ENCODE peak calls at places on chromosome 13, in seven cellular contexts. W is ovary, A is lower leg skin, N is tibial nerve, K is NB4, I is breast epithelium, O is heart left ventricle. E is an unnamed sample.

GRCh38 chr13:29524176-29524575 is 71.3 kb downstream of the SLC7A1 start:
- DNase-seq in W (peak; percentile 25), A (no peak), N (peak; percentile 34), K (no peak), I (no peak), O (peak; percentile 75), E (no peak)

GRCh38 chr13:21800847-21801616 is 130.2 kb downstream of the FGF9 start:
- DNase-seq in W (no peak), A (no peak), N (no peak), K (no peak), I (no peak), O (no peak), E (no peak)

GRCh38 chr13:44128522-44128921 is 245.1 kb upstream of the SERP2 start:
- DNase-seq in W (no peak), A (no peak), N (no peak), K (no peak), I (no peak), O (no peak), E (no peak)

GRCh38 chr13:96388598-96388997 is 298.7 kb downstream of the HS6ST3 start:
- DNase-seq in W (no peak), A (no peak), N (no peak), K (no peak), I (no peak), O (no peak), E (no peak)

GRCh38 chr13:43939149-43939548 is 59.4 kb downstream of the LACC1 start:
- DNase-seq in W (no peak), A (no peak), N (no peak), K (no peak), I (no peak), O (no peak), E (no peak)

GRCh38 chr13:68027311-68027710 is 797.2 kb upstream of the PCDH9 start:
- DNase-seq in W (no peak), A (no peak), N (no peak), K (no peak), I (no peak), O (no peak), E (no peak)

GRCh38 chr13:49418206-49418605 is 25.7 kb downstream of the CAB39L start:
- DNase-seq in W (no peak), A (no peak), N (no peak), K (peak; percentile 77), I (no peak), O (no peak), E (no peak)

GRCh38 chr13:30148791-30149190 is 158.6 kb downstream of the KATNAL1 start:
- DNase-seq in W (no peak), A (no peak), N (no peak), K (no peak), I (no peak), O (no peak), E (no peak)

GRCh38 chr13:100544866-100545683 is 43.5 kb downstream of the GGACT start:
- DNase-seq in W (no peak), A (peak; percentile 90), N (no peak), K (no peak), I (peak; percentile 81), O (no peak), E (no peak)

DNA sequence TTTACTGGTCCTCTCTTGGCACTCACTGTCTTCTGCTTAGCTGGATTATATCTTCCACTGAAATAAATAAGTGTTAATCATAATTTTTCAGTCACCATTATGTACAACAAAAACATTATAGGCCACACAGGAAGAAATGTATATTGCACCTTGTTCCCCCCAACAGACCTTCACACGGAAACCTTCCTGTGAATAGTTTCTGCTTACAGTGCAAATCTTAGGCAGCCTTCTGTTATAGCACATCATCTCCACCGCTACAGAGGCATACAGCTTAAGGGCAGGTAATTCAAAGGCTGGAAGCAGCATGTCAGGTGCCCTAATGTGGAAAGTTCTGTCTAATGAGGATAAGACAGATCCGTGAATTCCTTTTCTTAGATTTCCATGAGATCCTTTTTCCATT is 16.9 kb upstream of the SOHLH2 start:
- DNase-seq in W (no peak), A (no peak), N (no peak), K (no peak), I (no peak), O (no peak), E (no peak)
- TF ChIP-seq POLR2A in W (no peak), A (no peak), N (no peak), K (no peak), I (no peak), O (no peak), E (no peak)

GRCh38 chr13:112606125-112607001 is 18.4 kb upstream of the TUBGCP3 start:
- DNase-seq in W (peak; percentile 95), A (peak; percentile 98), N (peak; percentile 85), K (peak; percentile 90), I (peak; percentile 83), O (peak; percentile 97), E (peak; percentile 90)
- TF ChIP-seq POLR2A in W (no peak), A (no peak), N (no peak), K (no peak), I (no peak), O (no peak), E (no peak)

DNA sequence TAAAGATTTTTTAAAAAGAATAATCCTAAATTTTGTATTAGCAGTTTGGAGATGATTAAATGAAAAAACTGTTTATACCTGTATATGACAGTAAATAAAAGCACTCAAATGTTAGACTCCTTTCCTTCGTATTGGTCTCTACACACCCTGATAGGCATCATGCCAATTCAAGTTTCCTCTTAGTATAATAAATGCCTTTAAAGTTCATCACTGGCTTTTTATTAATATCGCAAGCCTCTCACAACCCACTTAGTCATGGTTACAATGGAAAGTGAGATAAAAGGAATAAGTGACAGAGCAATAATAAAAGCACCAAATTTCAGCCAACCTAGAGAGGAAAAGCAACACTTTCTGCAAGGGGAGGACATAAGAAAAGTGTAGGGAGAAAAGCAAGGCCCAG is 102.2 kb downstream of the PIBF1 start:
- DNase-seq in W (no peak), A (no peak), N (no peak), K (no peak), I (no peak), O (no peak), E (no peak)
- TF ChIP-seq POLR2A in W (no peak), A (no peak), N (no peak), K (no peak), I (no peak), O (no peak), E (no peak)

GRCh38 chr13:105827074-105827473 is 708.4 kb downstream of the EFNB2 start:
- DNase-seq in W (no peak), A (no peak), N (no peak), K (no peak), I (no peak), O (no peak), E (no peak)
- TF ChIP-seq POLR2A in W (no peak), A (no peak), N (no peak), K (no peak), I (no peak), O (no peak), E (no peak)

GRCh38 chr13:113208424-113209335 is at the start of gene PCID2:
- DNase-seq in W (peak; percentile 93), A (peak; percentile 97), N (peak; percentile 75), K (peak; percentile 95), I (peak; percentile 87), O (peak; percentile 94), E (peak; percentile 83)
- TF ChIP-seq POLR2A in W (peak; percentile 87), A (no peak), N (peak; percentile 67), K (peak; percentile 82), I (peak; percentile 59), O (no peak), E (peak; percentile 88)

GRCh38 chr13:51583875-51584730 is at the start of gene WDFY2:
- DNase-seq in W (peak; percentile 99), A (peak; percentile 100), N (peak; percentile 100), K (peak; percentile 100), I (peak; percentile 99), O (peak; percentile 100), E (peak; percentile 79)

GRCh38 chr13:51584731-51585191 is 499 bp downstream of the WDFY2 start:
- DNase-seq in W (no peak), A (no peak), N (peak; percentile 28), K (peak; percentile 88), I (peak; percentile 60), O (peak; percentile 79), E (peak; percentile 25)

GRCh38 chr13:51585234-51585672 is 991 bp downstream of the WDFY2 start:
- DNase-seq in W (no peak), A (no peak), N (peak; percentile 13), K (peak; percentile 66), I (no peak), O (no peak), E (no peak)

GRCh38 chr13:51581148-51581820 is 3.0 kb upstream of the WDFY2 start:
- DNase-seq in W (no peak), A (peak; percentile 79), N (no peak), K (no peak), I (no peak), O (no peak), E (no peak)

GRCh38 chr13:51583469-51583874 is 790 bp upstream of the WDFY2 start:
- DNase-seq in W (no peak), A (no peak), N (peak; percentile 8), K (no peak), I (no peak), O (no peak), E (no peak)
- TF ChIP-seq POLR2A in W (no peak), A (no peak), N (no peak), K (no peak), I (no peak), O (no peak), E (no peak)

E was measured in GM12892.